ENCODE peak calls at places on chromosome 2, in seven cellular contexts. One of them, this sample, is unnamed.

GRCh38 chr2:44148997-44149396 is 19.7 kb upstream of the PPM1B start:
- DNase-seq in uterus: no peak
- DNase-seq in dorsolateral prefrontal cortex: no peak
- DNase-seq in HCT116: no peak
- DNase-seq in breast epithelium: no peak
- DNase-seq in ovary: no peak
- DNase-seq in MM.1S: no peak
- DNase-seq in this sample: no peak

GRCh38 chr2:203685789-203686433 is 20.5 kb upstream of the CD28 start:
- DNase-seq in ovary: no peak
- DNase-seq in breast epithelium: no peak
- DNase-seq in HCT116: no peak
- DNase-seq in uterus: no peak
- DNase-seq in dorsolateral prefrontal cortex: no peak
- DNase-seq in MM.1S: no peak
- DNase-seq in this sample: no peak

GRCh38 chr2:189933041-189933440 is 129.5 kb downstream of the MSTN start:
- DNase-seq in HCT116: no peak
- DNase-seq in uterus: no peak
- DNase-seq in MM.1S: peak
- DNase-seq in breast epithelium: no peak
- DNase-seq in dorsolateral prefrontal cortex: no peak
- DNase-seq in ovary: no peak
- DNase-seq in this sample: no peak

GRCh38 chr2:45585267-45585861 is 25.7 kb downstream of the SRBD1 start:
- DNase-seq in MM.1S: peak
- DNase-seq in dorsolateral prefrontal cortex: no peak
- DNase-seq in ovary: no peak
- DNase-seq in uterus: no peak
- DNase-seq in HCT116: peak
- DNase-seq in breast epithelium: no peak
- DNase-seq in this sample: no peak

GRCh38 chr2:151315381-151315903 is 26.0 kb upstream of the NMI start:
- DNase-seq in breast epithelium: no peak
- DNase-seq in HCT116: no peak
- DNase-seq in dorsolateral prefrontal cortex: no peak
- DNase-seq in ovary: peak
- DNase-seq in MM.1S: no peak
- DNase-seq in uterus: no peak
- DNase-seq in this sample: no peak

GRCh38 chr2:174022431-174022830 is 57.3 kb upstream of the SP3 start:
- DNase-seq in dorsolateral prefrontal cortex: no peak
- DNase-seq in HCT116: no peak
- DNase-seq in MM.1S: no peak
- DNase-seq in breast epithelium: no peak
- DNase-seq in ovary: no peak
- DNase-seq in uterus: no peak
- DNase-seq in this sample: no peak

GRCh38 chr2:202871161-202872141 is at the start of gene ICA1L:
- DNase-seq in MM.1S: peak
- DNase-seq in uterus: peak
- DNase-seq in HCT116: no peak
- DNase-seq in breast epithelium: no peak
- DNase-seq in ovary: peak
- DNase-seq in dorsolateral prefrontal cortex: peak
- DNase-seq in this sample: peak

GRCh38 chr2:215973111-215973792 is 40.1 kb downstream of the MREG start:
- DNase-seq in HCT116: no peak
- DNase-seq in MM.1S: no peak
- DNase-seq in ovary: no peak
- DNase-seq in dorsolateral prefrontal cortex: no peak
- DNase-seq in breast epithelium: no peak
- DNase-seq in uterus: no peak
- DNase-seq in this sample: no peak

GRCh38 chr2:218518876-218519275 is 49.3 kb downstream of the USP37 start:
- DNase-seq in HCT116: no peak
- DNase-seq in breast epithelium: no peak
- DNase-seq in ovary: no peak
- DNase-seq in MM.1S: no peak
- DNase-seq in uterus: no peak
- DNase-seq in dorsolateral prefrontal cortex: no peak
- DNase-seq in this sample: no peak

GRCh38 chr2:218513676-218514075 is 54.5 kb downstream of the USP37 start:
- DNase-seq in ovary: no peak
- DNase-seq in dorsolateral prefrontal cortex: no peak
- DNase-seq in breast epithelium: no peak
- DNase-seq in uterus: no peak
- DNase-seq in MM.1S: no peak
- DNase-seq in HCT116: no peak
- DNase-seq in this sample: no peak

GRCh38 chr2:218517434-218518206 is 50.5 kb downstream of the USP37 start:
- DNase-seq in dorsolateral prefrontal cortex: no peak
- DNase-seq in ovary: no peak
- DNase-seq in MM.1S: peak
- DNase-seq in uterus: no peak
- DNase-seq in HCT116: no peak
- DNase-seq in breast epithelium: no peak
- DNase-seq in this sample: no peak

GRCh38 chr2:218516614-218517013 is 51.5 kb downstream of the USP37 start:
- DNase-seq in dorsolateral prefrontal cortex: no peak
- DNase-seq in breast epithelium: no peak
- DNase-seq in HCT116: peak
- DNase-seq in uterus: no peak
- DNase-seq in MM.1S: no peak
- DNase-seq in ovary: no peak
- DNase-seq in this sample: no peak
- TF ChIP-seq CTCF in dorsolateral prefrontal cortex: no peak
- TF ChIP-seq CTCF in breast epithelium: no peak
- TF ChIP-seq CTCF in HCT116: peak
- TF ChIP-seq CTCF in uterus: no peak
- TF ChIP-seq CTCF in MM.1S: peak
- TF ChIP-seq CTCF in ovary: no peak
- TF ChIP-seq CTCF in this sample: peak

GRCh38 chr2:213420829-213421385 is 136.6 kb downstream of the SPAG16 start:
- DNase-seq in breast epithelium: no peak
- DNase-seq in HCT116: no peak
- DNase-seq in uterus: no peak
- DNase-seq in MM.1S: no peak
- DNase-seq in dorsolateral prefrontal cortex: no peak
- DNase-seq in ovary: no peak
- DNase-seq in this sample: no peak
- TF ChIP-seq CTCF in breast epithelium: no peak
- TF ChIP-seq CTCF in HCT116: no peak
- TF ChIP-seq CTCF in uterus: no peak
- TF ChIP-seq CTCF in MM.1S: no peak
- TF ChIP-seq CTCF in dorsolateral prefrontal cortex: no peak
- TF ChIP-seq CTCF in ovary: no peak
- TF ChIP-seq CTCF in this sample: no peak

DNA sequence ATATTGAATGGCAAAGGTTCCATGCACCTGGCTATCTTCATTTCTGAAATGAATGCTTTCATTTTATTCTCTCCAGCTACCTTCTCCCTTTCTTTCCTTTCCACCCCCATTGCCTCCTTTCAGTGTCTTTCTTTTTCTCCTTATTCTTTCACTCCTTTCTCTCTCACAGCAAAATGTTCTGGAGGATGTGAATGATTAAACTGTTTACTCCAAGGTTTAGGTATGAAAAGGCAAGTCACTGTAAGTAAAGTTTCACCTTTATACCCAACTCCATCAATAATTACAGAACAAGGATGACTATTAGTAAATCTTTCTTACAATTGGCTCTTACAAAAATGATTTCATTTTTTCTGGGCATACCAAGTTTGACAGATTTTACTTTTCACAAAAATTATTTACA is 4.3 kb downstream of the PAX8 start:
- DNase-seq in uterus: no peak
- DNase-seq in HCT116: no peak
- DNase-seq in breast epithelium: no peak
- DNase-seq in MM.1S: no peak
- DNase-seq in dorsolateral prefrontal cortex: no peak
- DNase-seq in ovary: no peak
- DNase-seq in this sample: no peak
- TF ChIP-seq CTCF in uterus: no peak
- TF ChIP-seq CTCF in HCT116: no peak
- TF ChIP-seq CTCF in breast epithelium: no peak
- TF ChIP-seq CTCF in MM.1S: no peak
- TF ChIP-seq CTCF in dorsolateral prefrontal cortex: no peak
- TF ChIP-seq CTCF in ovary: no peak
- TF ChIP-seq CTCF in this sample: no peak

GRCh38 chr2:16254356-16254965 is 314.1 kb downstream of the MYCN start:
- DNase-seq in ovary: no peak
- DNase-seq in dorsolateral prefrontal cortex: no peak
- DNase-seq in uterus: no peak
- DNase-seq in MM.1S: no peak
- DNase-seq in breast epithelium: no peak
- DNase-seq in HCT116: no peak
- DNase-seq in this sample: no peak

GRCh38 chr2:16252251-16252650 is 311.9 kb downstream of the MYCN start:
- DNase-seq in HCT116: no peak
- DNase-seq in MM.1S: no peak
- DNase-seq in uterus: no peak
- DNase-seq in ovary: no peak
- DNase-seq in breast epithelium: no peak
- DNase-seq in dorsolateral prefrontal cortex: no peak
- DNase-seq in this sample: no peak

GRCh38 chr2:16251511-16252205 is 311.3 kb downstream of the MYCN start:
- DNase-seq in MM.1S: no peak
- DNase-seq in dorsolateral prefrontal cortex: no peak
- DNase-seq in HCT116: no peak
- DNase-seq in breast epithelium: no peak
- DNase-seq in ovary: no peak
- DNase-seq in uterus: no peak
- DNase-seq in this sample: no peak

GRCh38 chr2:16253291-16253690 is 312.9 kb downstream of the MYCN start:
- DNase-seq in breast epithelium: no peak
- DNase-seq in MM.1S: no peak
- DNase-seq in HCT116: no peak
- DNase-seq in ovary: no peak
- DNase-seq in uterus: no peak
- DNase-seq in dorsolateral prefrontal cortex: no peak
- DNase-seq in this sample: no peak

DNA sequence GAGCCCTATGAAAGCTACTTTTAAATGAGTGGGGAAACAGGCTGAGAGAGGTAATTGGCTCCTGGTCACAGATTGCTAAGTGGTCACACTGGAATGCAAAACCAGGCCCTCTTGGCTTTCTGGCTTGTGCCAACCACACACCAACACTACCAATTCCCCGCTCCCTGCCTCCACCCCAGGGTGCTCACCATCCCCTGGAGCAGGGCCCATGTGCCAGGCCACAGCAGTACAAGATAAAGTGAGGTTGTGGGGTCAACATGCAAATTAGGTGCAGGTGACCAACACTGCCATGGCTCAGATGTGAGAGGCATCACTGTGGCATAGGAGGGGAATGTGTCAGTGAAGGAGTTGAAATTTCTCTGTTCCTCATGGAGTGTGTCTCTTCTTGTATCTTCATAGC is 312.5 kb downstream of the MYCN start:
- DNase-seq in breast epithelium: no peak
- DNase-seq in ovary: no peak
- DNase-seq in dorsolateral prefrontal cortex: no peak
- DNase-seq in HCT116: no peak
- DNase-seq in uterus: no peak
- DNase-seq in MM.1S: no peak
- DNase-seq in this sample: no peak
- TF ChIP-seq CTCF in breast epithelium: no peak
- TF ChIP-seq CTCF in ovary: no peak
- TF ChIP-seq CTCF in dorsolateral prefrontal cortex: no peak
- TF ChIP-seq CTCF in HCT116: no peak
- TF ChIP-seq CTCF in uterus: no peak
- TF ChIP-seq CTCF in MM.1S: no peak
- TF ChIP-seq CTCF in this sample: no peak

GRCh38 chr2:112481050-112481527 is 867 bp upstream of the TTL start:
- DNase-seq in HCT116: peak
- DNase-seq in dorsolateral prefrontal cortex: peak
- DNase-seq in MM.1S: peak
- DNase-seq in ovary: peak
- DNase-seq in uterus: peak
- DNase-seq in breast epithelium: peak
- DNase-seq in this sample: peak

GRCh38 chr2:112483047-112483473 is 1.1 kb downstream of the TTL start:
- DNase-seq in HCT116: no peak
- DNase-seq in breast epithelium: no peak
- DNase-seq in MM.1S: no peak
- DNase-seq in ovary: peak
- DNase-seq in dorsolateral prefrontal cortex: peak
- DNase-seq in uterus: peak
- DNase-seq in this sample: no peak

GRCh38 chr2:112482309-112483046 is 522 bp downstream of the TTL start:
- DNase-seq in dorsolateral prefrontal cortex: peak
- DNase-seq in MM.1S: peak
- DNase-seq in HCT116: no peak
- DNase-seq in uterus: peak
- DNase-seq in breast epithelium: no peak
- DNase-seq in ovary: peak
- DNase-seq in this sample: peak

GRCh38 chr2:112481528-112482228 is at the start of gene TTL:
- DNase-seq in uterus: peak
- DNase-seq in breast epithelium: peak
- DNase-seq in HCT116: no peak
- DNase-seq in ovary: peak
- DNase-seq in dorsolateral prefrontal cortex: peak
- DNase-seq in MM.1S: peak
- DNase-seq in this sample: peak

DNA sequence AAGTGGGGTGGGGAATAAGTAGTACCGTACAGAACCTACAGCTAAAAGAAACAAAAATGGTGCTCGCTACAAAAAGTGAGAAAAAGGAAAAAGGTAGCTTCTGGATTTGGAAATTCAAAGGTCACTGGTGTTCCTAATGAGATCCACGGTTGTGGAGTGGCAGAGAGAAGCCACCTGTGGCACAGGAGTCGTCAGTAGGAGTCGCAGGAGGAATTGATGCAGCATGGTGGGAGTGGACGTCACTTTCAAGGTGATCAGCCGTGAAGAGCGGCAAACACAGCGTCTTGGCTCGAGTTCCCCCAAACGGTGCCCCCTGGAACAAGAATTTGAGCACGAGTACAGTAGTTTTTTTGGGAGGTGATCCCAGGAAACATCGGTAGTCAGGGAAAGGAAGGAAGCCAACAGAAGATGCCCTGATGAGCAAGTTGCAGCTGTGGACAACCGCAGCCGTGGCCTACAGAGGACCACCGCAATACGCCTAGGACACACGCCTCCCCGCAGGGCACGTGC is 1.4 kb upstream of the TTL start:
- DNase-seq in ovary: no peak
- DNase-seq in HCT116: no peak
- DNase-seq in breast epithelium: no peak
- DNase-seq in uterus: no peak
- DNase-seq in MM.1S: peak
- DNase-seq in dorsolateral prefrontal cortex: no peak
- DNase-seq in this sample: no peak
- TF ChIP-seq CTCF in ovary: no peak
- TF ChIP-seq CTCF in HCT116: no peak
- TF ChIP-seq CTCF in breast epithelium: no peak
- TF ChIP-seq CTCF in uterus: no peak
- TF ChIP-seq CTCF in MM.1S: no peak
- TF ChIP-seq CTCF in dorsolateral prefrontal cortex: no peak
- TF ChIP-seq CTCF in this sample: no peak

This sample was measured in progenitor cell of endocrine pancreas.